ENCODE peak calls at places on chromosomes 7 and 10, in six cellular contexts. U is spleen; E is cardiac muscle cell; A is CD8-positive, alpha-beta T cell; J is PC-9; N is chondrocyte. K is an unnamed sample.

GRCh38 chr7:107045195-107045960 is 873 bp downstream of the PRKAR2B start:
- DNase-seq in E (peak), N (no peak), J (no peak), A (no peak), U (no peak), K (no peak)

GRCh38 chr10:45265995-45266394 is 49.4 kb downstream of the OR13A1 start:
- DNase-seq in E (no peak), U (no peak), J (no peak), A (no peak), N (no peak), K (no peak)

GRCh38 chr10:94274142-94274787 is 88.5 kb downstream of the NOC3L start:
- DNase-seq in J (no peak), N (no peak), U (no peak), A (no peak), E (no peak), K (no peak)

GRCh38 chr10:120495226-120495625 is 38.2 kb downstream of the PLPP4 start:
- DNase-seq in A (no peak), E (no peak), U (no peak), N (no peak), J (no peak), K (no peak)

GRCh38 chr7:92685146-92686042 is 95.2 kb upstream of the FAM133B start:
- DNase-seq in E (no peak), U (no peak), N (no peak), J (no peak), A (peak), K (no peak)

GRCh38 chr10:114195079-114195478 is 15.9 kb downstream of the TDRD1 start:
- DNase-seq in U (no peak), E (no peak), A (no peak), N (no peak), J (no peak), K (no peak)

GRCh38 chr7:112133328-112133727 is 72.9 kb downstream of the DOCK4 start:
- DNase-seq in U (no peak), N (no peak), E (no peak), A (no peak), J (no peak), K (no peak)

GRCh38 chr10:70835895-70836294 is 20.1 kb downstream of the SGPL1 start:
- DNase-seq in U (no peak), A (no peak), J (peak), E (no peak), N (no peak), K (no peak)

GRCh38 chr7:32611201-32611691 is 116.0 kb downstream of the AVL9 start:
- DNase-seq in U (no peak), N (no peak), E (no peak), A (no peak), J (no peak), K (no peak)

GRCh38 chr10:113469796-113470195 is 83.1 kb upstream of the HABP2 start:
- DNase-seq in A (no peak), U (no peak), E (no peak), N (no peak), J (no peak), K (no peak)

GRCh38 chr7:157097569-157097968 is 41.2 kb upstream of the UBE3C start:
- DNase-seq in A (no peak), N (no peak), U (peak), E (no peak), J (no peak), K (no peak)

GRCh38 chr10:61296161-61296560 is 157.0 kb downstream of the TMEM26 start:
- DNase-seq in A (no peak), E (no peak), U (no peak), N (no peak), J (no peak), K (no peak)

GRCh38 chr7:122136639-122137253 is 7.3 kb downstream of the AASS start:
- DNase-seq in A (no peak), J (no peak), E (no peak), U (no peak), N (no peak), K (no peak)

GRCh38 chr10:113689057-113689456 is 9.3 kb downstream of the CASP7 start:
- DNase-seq in A (no peak), U (no peak), J (no peak), N (no peak), E (no peak), K (no peak)

GRCh38 chr7:56083150-56083785 is 9.5 kb downstream of the PHKG1 start:
- DNase-seq in A (no peak), N (peak), E (no peak), U (peak), J (no peak), K (peak)

GRCh38 chr7:81626008-81626407 is 143.8 kb downstream of the HGF start:
- DNase-seq in J (no peak), U (no peak), N (no peak), A (no peak), E (no peak), K (no peak)

GRCh38 chr7:134602921-134603394 is 43.7 kb upstream of the BPGM start:
- DNase-seq in A (no peak), J (no peak), E (no peak), U (no peak), N (no peak), K (no peak)

GRCh38 chr7:114981323-114981722 is 59.4 kb downstream of the MDFIC start:
- DNase-seq in A (no peak), J (no peak), N (no peak), E (no peak), U (no peak), K (no peak)

GRCh38 chr10:111116211-111116610 is 39.4 kb downstream of the ADRA2A start:
- DNase-seq in E (no peak), U (no peak), N (no peak), J (no peak), A (no peak), K (no peak)

GRCh38 chr10:124451227-124451807 is 1.5 kb upstream of the NKX1-2 start:
- DNase-seq in N (no peak), J (no peak), A (no peak), U (no peak), E (no peak), K (no peak)

GRCh38 chr10:59337254-59337653 is 25.1 kb downstream of the FAM13C start:
- DNase-seq in U (no peak), J (no peak), E (peak), A (no peak), N (no peak), K (no peak)

GRCh38 chr7:112770051-112770450 is 20.1 kb downstream of the TMEM168 start:
- DNase-seq in J (peak), A (no peak), U (no peak), N (no peak), E (no peak), K (no peak)

GRCh38 chr10:14532473-14533251 is 201.9 kb upstream of the FRMD4A start:
- DNase-seq in A (no peak), E (no peak), N (no peak), J (peak), U (no peak), K (no peak)

GRCh38 chr7:107788216-107788615 is 14.8 kb downstream of the SLC26A3 start:
- DNase-seq in E (no peak), N (no peak), J (no peak), A (no peak), U (no peak), K (no peak)

GRCh38 chr7:134779741-134780065 is 269 bp downstream of the CALD1 start:
- DNase-seq in E (no peak), J (no peak), N (no peak), A (no peak), U (no peak), K (no peak)

GRCh38 chr10:110524179-110524863 is 26.6 kb downstream of the DUSP5 start:
- DNase-seq in N (no peak), U (no peak), A (no peak), J (no peak), E (no peak), K (no peak)

GRCh38 chr7:102273749-102274712 is 12.6 kb upstream of the SH2B2 start:
- DNase-seq in U (no peak), E (peak), J (peak), N (no peak), A (no peak), K (peak)

GRCh38 chr7:54729096-54729495 is 29.9 kb downstream of the SEC61G start:
- DNase-seq in U (no peak), J (no peak), N (no peak), E (no peak), A (no peak), K (no peak)

GRCh38 chr10:75115137-75115536 is 3.7 kb downstream of the SAMD8 start:
- DNase-seq in N (no peak), U (no peak), A (no peak), J (no peak), E (no peak), K (no peak)

GRCh38 chr7:47470567-47471357 is 111.1 kb downstream of the TNS3 start:
- DNase-seq in U (no peak), E (no peak), N (no peak), J (no peak), A (no peak), K (no peak)

GRCh38 chr10:114286971-114287370 is 47.9 kb downstream of the VWA2 start:
- DNase-seq in A (no peak), J (no peak), U (peak), E (no peak), N (peak), K (peak)

GRCh38 chr10:104242545-104242944 is 10.4 kb upstream of the CFAP43 start:
- DNase-seq in E (no peak), U (no peak), N (no peak), J (no peak), A (no peak), K (no peak)

GRCh38 chr7:13908667-13909382 is 80.6 kb downstream of the ETV1 start:
- DNase-seq in J (peak), N (no peak), A (peak), E (no peak), U (no peak), K (no peak)

GRCh38 chr10:86945361-86946214 is 11.8 kb downstream of the MMRN2 start:
- DNase-seq in J (no peak), E (peak), A (peak), U (no peak), N (peak), K (peak)
- TF ChIP-seq CTCF in J (no peak), E (peak), A (no peak), U (no peak), N (peak), K (peak)

GRCh38 chr7:91609525-91609924 is 271.0 kb downstream of the MTERF1 start:
- DNase-seq in J (no peak), A (no peak), U (no peak), E (no peak), N (no peak), K (no peak)
- TF ChIP-seq CTCF in J (no peak), A (no peak), U (no peak), E (no peak), N (peak), K (no peak)

DNA sequence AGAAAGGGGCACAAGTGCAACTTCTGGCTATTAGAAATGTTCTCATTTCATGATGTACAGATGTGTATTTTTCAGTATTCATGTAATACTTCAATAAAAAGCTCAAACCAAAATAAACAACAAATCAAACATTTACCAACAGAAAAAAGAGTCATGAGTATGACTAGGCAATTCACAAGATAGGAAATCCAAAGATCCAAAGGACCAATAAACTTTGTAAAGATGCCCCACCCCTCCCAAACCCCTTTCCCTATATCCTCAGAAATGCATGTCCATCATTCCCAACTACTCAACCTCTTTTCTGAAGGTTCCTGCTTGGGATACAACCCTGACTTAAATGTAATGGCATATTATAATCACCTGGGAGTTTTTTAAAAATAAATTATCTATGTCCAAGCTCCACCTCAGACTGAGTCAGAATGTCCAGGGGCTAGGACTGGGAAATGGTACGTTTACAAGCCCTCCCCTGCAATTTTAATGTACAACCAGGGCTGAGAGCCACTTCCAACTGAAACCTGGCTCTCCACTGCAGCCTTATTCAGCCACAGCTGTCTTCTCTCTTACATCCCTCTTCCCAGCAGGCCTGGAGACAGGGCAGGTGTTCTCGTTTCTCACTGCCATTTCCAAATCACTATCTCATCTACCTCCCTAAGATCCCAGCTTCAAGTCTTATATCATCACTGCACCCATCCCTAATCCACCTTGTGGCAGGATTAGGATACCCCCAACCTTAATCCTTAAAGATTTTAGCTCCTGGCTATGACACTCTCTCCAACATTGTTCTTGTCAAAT is 36.5 kb downstream of the COA1 start:
- DNase-seq in E (no peak), J (no peak), N (no peak), A (no peak), U (no peak), K (no peak)
- TF ChIP-seq CTCF in E (no peak), J (no peak), N (no peak), A (no peak), U (no peak), K (no peak)

DNA sequence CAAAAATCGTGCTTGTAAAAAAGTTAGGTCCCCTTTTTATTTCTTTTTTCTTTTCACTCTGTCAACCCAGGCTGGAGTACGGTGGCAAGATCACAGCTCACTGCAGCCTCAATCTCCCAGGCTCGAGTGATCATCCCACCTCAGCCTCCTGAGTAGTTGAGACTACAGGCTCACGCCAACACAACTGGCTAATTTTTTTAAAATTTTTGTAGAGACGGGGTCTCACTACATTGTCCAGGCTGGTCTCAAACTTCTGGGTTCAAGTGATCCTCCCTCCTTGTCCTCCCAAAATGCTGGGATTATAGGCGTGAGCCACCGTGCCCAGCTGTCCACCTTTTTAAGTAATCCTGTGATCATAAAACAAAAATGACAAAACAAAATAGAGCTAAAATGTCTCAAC is 19.4 kb upstream of the ARHGAP12 start:
- DNase-seq in E (no peak), N (no peak), U (no peak), J (no peak), A (no peak), K (no peak)
- TF ChIP-seq CTCF in E (no peak), N (no peak), U (no peak), J (no peak), A (no peak), K (no peak)

GRCh38 chr10:92552310-92552709 is 21.6 kb downstream of the IDE start:
- DNase-seq in E (no peak), N (no peak), A (no peak), J (no peak), U (no peak), K (no peak)
- TF ChIP-seq CTCF in E (no peak), N (peak), A (no peak), J (peak), U (no peak), K (no peak)

DNA sequence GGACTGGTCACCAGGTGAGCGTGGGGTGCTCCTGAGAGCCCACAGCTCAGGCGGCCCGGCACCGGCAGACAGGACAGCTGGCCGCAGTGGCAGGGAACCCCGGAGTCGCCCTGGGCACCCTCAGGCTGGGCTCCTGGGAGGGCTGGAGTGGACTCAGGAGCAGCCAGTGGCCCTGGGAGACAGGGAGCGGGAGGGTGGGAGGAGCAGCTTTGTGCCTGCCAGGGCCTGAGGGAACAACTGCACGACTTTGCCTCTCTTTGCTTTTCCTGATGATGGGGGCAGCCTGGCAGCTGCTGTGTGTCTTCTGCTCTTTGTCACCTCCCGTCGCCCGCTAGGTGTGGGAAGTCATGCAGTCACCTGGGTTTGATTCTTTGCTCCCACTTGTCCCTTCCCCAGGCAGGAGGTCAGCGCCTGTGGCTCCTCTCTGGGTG is 12.2 kb upstream of the CRYGN start:
- DNase-seq in J (no peak), A (no peak), N (peak), E (no peak), U (peak), K (no peak)
- TF ChIP-seq CTCF in J (no peak), A (no peak), N (no peak), E (no peak), U (no peak), K (no peak)

DNA sequence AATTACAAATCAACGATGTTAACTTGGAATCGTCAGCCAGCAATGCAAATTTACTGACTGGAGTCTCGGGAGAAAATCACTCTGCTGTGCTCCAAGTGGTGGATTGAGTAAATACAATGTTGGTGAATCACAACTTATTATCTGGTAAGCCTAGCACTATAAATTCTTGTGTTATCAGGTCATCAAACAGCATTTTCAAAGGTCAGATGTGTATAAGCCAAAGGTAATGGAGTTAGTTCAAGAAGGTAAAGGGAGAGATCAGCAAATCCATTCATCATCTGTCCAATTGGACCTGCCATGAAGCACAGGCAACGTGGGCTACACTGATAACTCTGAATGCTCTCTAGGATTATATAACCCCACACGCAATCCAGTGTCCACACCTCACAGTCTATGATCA is 13.9 kb downstream of the CUBN start:
- DNase-seq in U (no peak), E (no peak), N (no peak), A (no peak), J (peak), K (no peak)
- TF ChIP-seq CTCF in U (no peak), E (peak), N (peak), A (no peak), J (no peak), K (no peak)

DNA sequence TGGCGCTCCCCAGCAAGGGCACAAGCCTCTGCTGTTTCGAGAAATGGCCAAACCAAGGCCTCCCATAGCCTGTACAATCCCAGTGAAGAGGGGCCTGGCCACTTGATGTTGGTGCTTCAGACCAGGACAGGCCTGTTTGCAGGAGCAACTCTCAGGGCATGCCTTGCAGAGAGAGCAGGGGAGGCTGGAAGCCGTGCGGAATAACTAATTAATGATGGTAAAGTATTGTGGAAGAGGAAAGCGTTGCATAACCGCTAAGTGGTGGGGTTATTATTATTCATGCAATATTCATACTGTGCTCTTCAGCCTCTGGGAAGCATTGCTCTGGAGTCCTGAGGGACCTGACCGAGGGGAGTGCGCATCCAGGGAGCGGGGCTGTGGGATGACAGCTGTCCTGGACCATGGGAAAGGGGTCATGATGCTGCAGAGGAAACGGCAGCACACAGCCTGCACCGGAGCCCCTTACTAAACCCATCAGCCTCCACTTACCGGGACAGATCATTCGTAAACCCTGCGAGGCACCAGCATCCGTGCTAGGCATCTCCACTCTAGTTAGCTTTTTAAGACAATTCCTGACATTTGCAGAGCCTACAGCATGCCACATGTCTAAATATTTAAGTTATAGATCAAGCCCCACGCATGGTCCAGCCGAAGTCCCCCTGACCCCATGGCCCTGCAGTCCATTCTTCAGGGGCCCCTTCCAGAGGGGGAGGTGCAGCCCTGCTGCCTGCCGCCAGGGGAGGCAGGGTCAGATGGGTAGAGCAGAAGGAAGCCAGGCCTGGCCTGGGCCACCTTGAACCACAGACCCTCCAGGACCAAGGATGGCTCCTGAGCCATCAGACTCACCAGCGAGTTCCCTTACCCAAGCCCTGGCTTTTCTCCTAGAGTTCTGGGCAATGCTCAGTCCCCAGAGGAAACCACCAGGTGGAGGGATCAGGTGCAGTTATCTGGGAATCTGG is 11.6 kb downstream of the TMEM273 start:
- DNase-seq in A (no peak), E (no peak), J (no peak), U (no peak), N (no peak), K (no peak)
- TF ChIP-seq CTCF in A (no peak), E (no peak), J (no peak), U (no peak), N (no peak), K (no peak)

DNA sequence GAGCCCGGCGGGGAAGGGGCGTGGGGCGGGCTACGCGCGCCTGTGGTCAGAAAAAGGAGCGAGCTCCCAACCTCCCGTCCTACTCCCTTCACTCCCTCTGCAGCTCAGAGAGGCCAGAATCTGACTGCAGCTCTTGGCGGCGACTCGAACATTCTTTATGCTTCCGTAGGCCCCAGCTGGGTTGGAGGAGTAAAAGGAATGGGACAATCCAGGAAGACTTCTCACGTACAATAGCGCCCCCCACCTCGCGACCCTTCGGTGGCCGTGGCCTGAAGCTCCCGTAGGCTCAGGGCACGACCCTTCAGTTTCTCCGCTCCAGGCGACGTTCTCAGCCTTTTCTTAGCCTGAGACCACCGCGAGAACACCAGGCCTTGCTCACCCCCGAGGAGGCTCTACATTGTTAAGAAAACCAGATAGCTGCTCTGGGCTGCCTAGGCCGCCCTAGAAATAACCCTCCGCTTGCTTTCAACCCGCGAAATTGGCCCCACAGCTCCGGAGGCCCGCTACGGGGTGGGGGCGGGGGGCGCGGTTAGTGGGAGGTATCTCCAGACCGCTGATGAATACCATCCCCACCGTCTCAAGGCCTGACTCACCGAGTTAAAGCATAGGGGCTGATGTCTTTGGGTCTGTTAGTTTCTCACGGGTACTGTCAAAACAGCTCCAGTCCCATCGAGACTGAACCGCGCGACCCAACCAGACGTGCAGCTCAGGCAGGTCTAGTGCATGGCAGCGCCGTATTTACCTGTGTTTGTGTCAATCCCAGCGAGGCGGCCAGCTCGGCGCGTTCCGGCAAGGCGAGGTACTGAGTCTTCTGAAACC is 3.0 kb downstream of the DLX5 start:
- DNase-seq in U (peak), N (no peak), J (no peak), A (no peak), E (no peak), K (no peak)
- TF ChIP-seq CTCF in U (no peak), N (no peak), J (no peak), A (no peak), E (no peak), K (no peak)